ENCODE peak calls at places on chromosomes 5 and 9, in nine cellular contexts. E is H54, F is heart left ventricle, B is lower leg skin, G is GM12892, I is tibial nerve, L is uterus, U is IMR-90, X is A549. O is an unnamed sample.

GRCh38 chr9:95107001-95107749 is 210.3 kb downstream of the FANCC start:
- DNase-seq in L (peak; percentile 81), U (peak; percentile 58), I (peak; percentile 69), G (no peak), X (no peak), E (no peak), B (no peak), F (peak; percentile 40), O (no peak)

GRCh38 chr5:169756071-169756765 is 119.1 kb downstream of the DOCK2 start:
- DNase-seq in U (no peak), L (no peak), X (no peak), I (no peak), B (no peak), G (no peak), E (no peak), F (no peak), O (no peak)

GRCh38 chr9:129109952-129110739 is 447 bp downstream of the CRAT start:
- DNase-seq in X (peak; percentile 40), F (peak; percentile 47), I (no peak), L (peak; percentile 46), U (peak; percentile 28), B (no peak), E (peak; percentile 67), G (peak; percentile 45), O (no peak)

GRCh38 chr9:14031015-14031414 is 282.9 kb downstream of the NFIB start:
- DNase-seq in L (peak; percentile 24), F (peak; percentile 64), I (no peak), B (no peak), G (no peak), X (no peak), E (no peak), U (peak; percentile 18), O (no peak)

GRCh38 chr5:32156635-32157034 is 17.5 kb downstream of the GOLPH3 start:
- DNase-seq in E (no peak), U (no peak), I (no peak), X (no peak), L (no peak), F (no peak), B (no peak), G (no peak), O (no peak)

GRCh38 chr9:123194023-123194422 is 74.4 kb downstream of the STRBP start:
- DNase-seq in I (no peak), X (no peak), G (no peak), B (no peak), U (no peak), L (no peak), E (no peak), F (no peak), O (no peak)

GRCh38 chr9:33686942-33687341 is 108.4 kb upstream of the PRSS3 start:
- DNase-seq in G (no peak), E (no peak), F (no peak), I (no peak), X (no peak), B (no peak), U (no peak), L (no peak), O (no peak)

GRCh38 chr5:169557838-169558237 is 25.7 kb upstream of the SPDL1 start:
- DNase-seq in U (no peak), L (no peak), B (no peak), G (no peak), F (no peak), X (no peak), I (no peak), E (no peak), O (no peak)

GRCh38 chr5:119368238-119368630 is 12.4 kb downstream of the TNFAIP8 start:
- DNase-seq in U (no peak), X (no peak), G (no peak), L (no peak), E (no peak), I (no peak), F (no peak), B (no peak), O (no peak)

GRCh38 chr9:114779352-114779845 is 26.4 kb downstream of the TNFSF15 start:
- DNase-seq in I (peak; percentile 23), U (no peak), L (peak; percentile 68), X (peak; percentile 56), B (no peak), E (no peak), F (no peak), G (no peak), O (no peak)

GRCh38 chr9:109977521-109977920 is 197.5 kb downstream of the PALM2AKAP2 start:
- DNase-seq in I (no peak), G (no peak), L (no peak), X (no peak), F (no peak), U (no peak), E (no peak), B (no peak), O (no peak)

GRCh38 chr9:109976328-109976702 is 196.3 kb downstream of the PALM2AKAP2 start:
- DNase-seq in B (no peak), I (no peak), X (no peak), L (no peak), G (no peak), E (no peak), U (no peak), F (no peak), O (no peak)

GRCh38 chr9:109974143-109974917 is 194.3 kb downstream of the PALM2AKAP2 start:
- DNase-seq in G (peak; percentile 33), X (no peak), L (no peak), U (no peak), I (no peak), E (no peak), B (no peak), F (peak; percentile 75), O (no peak)

GRCh38 chr9:109974918-109975276 is 194.9 kb downstream of the PALM2AKAP2 start:
- DNase-seq in E (no peak), F (no peak), G (no peak), B (no peak), I (no peak), X (no peak), L (no peak), U (no peak), O (no peak)

DNA sequence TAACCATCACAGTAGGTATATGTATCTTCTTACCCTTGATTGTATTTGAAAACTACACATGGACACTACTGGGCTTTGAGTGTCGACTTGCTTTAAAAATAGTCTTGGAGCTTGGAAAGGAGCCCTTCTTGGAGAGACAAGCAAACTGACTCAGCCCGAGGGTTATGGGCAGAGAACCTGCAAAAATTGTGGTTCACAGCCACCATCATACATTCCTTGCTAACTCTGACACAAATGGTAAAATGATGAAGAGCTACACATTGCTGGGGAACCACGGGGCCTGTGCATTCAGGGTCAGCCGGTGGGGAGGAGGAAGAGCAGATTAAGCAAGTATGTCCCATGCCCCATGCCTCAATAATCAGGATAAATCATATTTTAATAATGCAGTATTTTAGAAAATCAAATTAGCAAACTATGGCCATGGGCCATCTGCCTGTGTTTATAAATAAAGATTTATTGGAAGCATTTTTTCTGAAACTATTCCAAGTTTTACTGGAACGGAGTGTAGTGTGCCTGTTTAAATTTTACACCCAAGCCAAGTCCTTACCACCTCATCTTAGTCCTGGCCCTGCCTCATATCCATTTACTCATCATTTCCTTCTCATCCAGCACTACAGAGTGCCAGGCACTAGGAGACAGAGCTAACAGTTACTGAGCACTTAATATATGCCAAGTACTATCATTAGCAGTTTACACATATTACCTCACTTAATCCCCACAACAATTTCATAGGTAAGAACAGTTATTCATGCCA is 195.8 kb downstream of the PALM2AKAP2 start:
- DNase-seq in L (no peak), F (no peak), G (no peak), I (no peak), X (no peak), U (peak; percentile 91), E (peak; percentile 24), B (no peak), O (no peak)
- TF ChIP-seq POLR2A in L (no peak), F (no peak), G (no peak), I (no peak), X (no peak), U (no peak), E (no peak), B (no peak), O (no peak)

GRCh38 chr5:144166696-144167095 is 3.8 kb downstream of the YIPF5 start:
- DNase-seq in G (no peak), E (no peak), I (no peak), U (no peak), L (no peak), B (no peak), F (no peak), X (no peak), O (no peak)

GRCh38 chr5:144167998-144168397 is 2.5 kb downstream of the YIPF5 start:
- DNase-seq in G (no peak), L (no peak), X (no peak), I (no peak), E (no peak), B (no peak), F (no peak), U (no peak), O (no peak)

GRCh38 chr5:144169904-144170275 is 569 bp downstream of the YIPF5 start:
- DNase-seq in U (no peak), F (no peak), G (no peak), B (no peak), E (no peak), I (no peak), L (no peak), X (no peak), O (no peak)

GRCh38 chr5:144170276-144171024 is at the start of the genes KCTD16 and YIPF5:
- DNase-seq in B (peak; percentile 98), L (peak; percentile 94), U (peak; percentile 96), G (peak; percentile 69), X (peak; percentile 89), I (peak; percentile 88), E (peak; percentile 81), F (peak; percentile 96), O (peak; percentile 96)
- TF ChIP-seq POLR2A in B (no peak), L (peak; percentile 50), U (peak; percentile 93), G (peak; percentile 79), X (peak; percentile 44), I (no peak), E (peak; percentile 36), F (no peak), O (peak; percentile 83)

GRCh38 chr5:42631241-42631640 is 125.4 kb upstream of the CCDC152 start:
- DNase-seq in U (no peak), F (no peak), I (no peak), B (no peak), E (no peak), G (no peak), X (no peak), L (no peak), O (no peak)
- TF ChIP-seq POLR2A in U (no peak), F (no peak), I (no peak), B (no peak), E (no peak), G (no peak), X (no peak), L (no peak), O (no peak)

GRCh38 chr9:128026255-128027165 is 40.6 kb downstream of the NAIF1 start:
- DNase-seq in X (no peak), F (no peak), I (no peak), U (no peak), E (no peak), B (no peak), G (peak; percentile 66), L (no peak), O (no peak)
- TF ChIP-seq POLR2A in X (no peak), F (no peak), I (no peak), U (no peak), E (no peak), B (no peak), G (peak; percentile 48), L (no peak), O (no peak)